ENCODE peak calls at places on chromosomes 7 and 10, in nine cellular contexts. J is WTC11, U is PC-9, G is hippocampal formation, P is SK-MEL-5, X is GM10248, I is Right ventricle myocardium inferior, L is HCT116, S is activated T-cell treated with anti-CD3 and anti-CD28 coated beads for 1 hour. E is an unnamed sample.

GRCh38 chr10:127832456-127832855 is 60.3 kb downstream of the CLRN3 start:
- DNase-seq in J (no peak), U (no peak), G (no peak), P (no peak), X (no peak), I (no peak), L (no peak), S (no peak), E (no peak)

GRCh38 chr7:26630941-26631580 is 233.3 kb downstream of the SKAP2 start:
- DNase-seq in J (no peak), U (no peak), G (no peak), P (no peak), X (no peak), I (no peak), L (no peak), S (no peak), E (no peak)

GRCh38 chr7:25260862-25261454 is 32.7 kb upstream of the NPVF start:
- DNase-seq in J (no peak), U (peak), G (no peak), P (peak), X (peak), I (no peak), L (no peak), S (no peak), E (no peak)

GRCh38 chr10:72272689-72273409 is 875 bp upstream of the DDIT4 start:
- DNase-seq in J (peak), U (peak), G (peak), P (peak), X (peak), I (peak), L (peak), S (no peak), E (peak)

GRCh38 chr10:84478155-84478554 is 149.8 kb downstream of the CCSER2 start:
- DNase-seq in J (no peak), U (peak), G (no peak), P (no peak), X (no peak), I (no peak), L (no peak), S (no peak), E (no peak)

GRCh38 chr7:123210986-123211385 is 11.2 kb upstream of the SLC13A1 start:
- DNase-seq in J (no peak), U (no peak), G (no peak), P (no peak), X (no peak), I (no peak), L (no peak), S (no peak), E (no peak)

GRCh38 chr7:151503902-151504714 is 15.6 kb downstream of the RHEB start:
- DNase-seq in J (no peak), U (peak), G (no peak), P (no peak), X (no peak), I (no peak), L (no peak), S (no peak), E (no peak)

GRCh38 chr7:38398725-38399321 is 125.4 kb upstream of the TARP start:
- DNase-seq in J (peak), U (no peak), G (peak), P (peak), X (peak), I (peak), L (peak), S (peak), E (no peak)

GRCh38 chr10:63523015-63523414 is 1.8 kb downstream of the REEP3 start:
- DNase-seq in J (no peak), U (no peak), G (no peak), P (no peak), X (no peak), I (no peak), L (no peak), S (no peak), E (no peak)

GRCh38 chr10:89074120-89074519 is 83.5 kb downstream of the FAS start:
- DNase-seq in J (no peak), U (no peak), G (no peak), P (no peak), X (no peak), I (peak), L (no peak), S (no peak), E (no peak)

GRCh38 chr7:14761506-14762296 is 140.8 kb downstream of the DGKB start:
- DNase-seq in J (no peak), U (no peak), G (peak), P (no peak), X (no peak), I (peak), L (no peak), S (no peak), E (no peak)

GRCh38 chr10:74432841-74433594 is 282.0 kb downstream of the ADK start:
- DNase-seq in J (no peak), U (no peak), G (no peak), P (no peak), X (no peak), I (no peak), L (no peak), S (no peak), E (no peak)

GRCh38 chr10:28970231-28970630 is 292.9 kb downstream of the BAMBI start:
- DNase-seq in J (no peak), U (no peak), G (no peak), P (no peak), X (no peak), I (no peak), L (no peak), S (no peak), E (no peak)

GRCh38 chr7:111107989-111108388 is 17.1 kb downstream of the LRRN3 start:
- DNase-seq in J (no peak), U (no peak), G (no peak), P (no peak), X (no peak), I (peak), L (no peak), S (no peak), E (no peak)

GRCh38 chr10:68251625-68252275 is 19.8 kb upstream of the ATOH7 start:
- DNase-seq in J (no peak), U (no peak), G (no peak), P (no peak), X (peak), I (no peak), L (no peak), S (no peak), E (no peak)

GRCh38 chr7:116698930-116699722 is 27.1 kb downstream of the MET start:
- DNase-seq in J (no peak), U (no peak), G (no peak), P (no peak), X (no peak), I (no peak), L (no peak), S (no peak), E (no peak)

GRCh38 chr7:70317356-70317755 is 719.1 kb downstream of the AUTS2 start:
- DNase-seq in J (no peak), U (no peak), G (no peak), P (no peak), X (no peak), I (no peak), L (no peak), S (no peak), E (peak)